ENCODE peak calls at places on chromosomes 3 and 15, in six cellular contexts. J is A549, R is H9, S is right cardiac atrium, N is colonic mucosa, P is adrenal gland. O is an unnamed sample.

GRCh38 chr3:119555929-119556328 is 3.5 kb downstream of the CD80 start:
- DNase-seq in J (no peak), S (no peak), P (no peak), N (no peak), R (no peak), O (no peak)

GRCh38 chr15:27238209-27238608 is 267.2 kb downstream of the GABRG3 start:
- DNase-seq in P (no peak), N (no peak), S (no peak), J (no peak), R (peak; percentile 71), O (no peak)

GRCh38 chr3:81788650-81789049 is 27.2 kb upstream of the GBE1 start:
- DNase-seq in N (no peak), J (no peak), S (no peak), R (no peak), P (no peak), O (no peak)

GRCh38 chr3:29227307-29227706 is 53.6 kb upstream of the RBMS3 start:
- DNase-seq in N (no peak), P (no peak), S (no peak), J (no peak), R (no peak), O (no peak)

GRCh38 chr3:66693461-66693912 is 192.7 kb upstream of the LRIG1 start:
- DNase-seq in R (no peak), S (peak; percentile 58), J (no peak), N (peak; percentile 41), P (peak; percentile 22), O (peak; percentile 25)

GRCh38 chr3:108471346-108471935 is 39.0 kb downstream of the MYH15 start:
- DNase-seq in N (no peak), R (no peak), S (no peak), P (no peak), J (no peak), O (no peak)

GRCh38 chr15:64092075-64092820 is 1.4 kb downstream of the CIAO2A start:
- DNase-seq in P (no peak), S (no peak), J (no peak), R (no peak), N (no peak), O (no peak)

GRCh38 chr15:80436511-80437307 is 32.5 kb downstream of the ARNT2 start:
- DNase-seq in J (peak; percentile 89), S (no peak), P (no peak), R (no peak), N (no peak), O (no peak)

GRCh38 chr15:35724626-35725025 is 178.7 kb upstream of the DPH6 start:
- DNase-seq in P (no peak), N (no peak), R (no peak), J (no peak), S (no peak), O (no peak)
- H3K4me1 ChIP-seq in P (no peaks in the 10 kb centered on the region), N (no peaks in the 10 kb centered on the region), R (no peaks in the 10 kb centered on the region), J (no peaks in the 10 kb centered on the region), S (no peaks in the 10 kb centered on the region), O (no peaks in the 10 kb centered on the region)

GRCh38 chr3:71468311-71469130 is 115.0 kb downstream of the FOXP1 start:
- DNase-seq in J (no peak), P (no peak), N (no peak), S (peak; percentile 66), R (no peak), O (no peak)
- H3K27ac ChIP-seq in J (no peak overlapping the region), P (no peak overlapping the region), N (no peak overlapping the region), S (no peak overlapping the region), R (no peak overlapping the region), O (peak overlapping the region; percentile 70)

GRCh38 chr3:183211390-183211789 is 41.7 kb upstream of the B3GNT5 start:
- DNase-seq in N (no peak), P (peak; percentile 90), S (peak; percentile 65), R (no peak), J (no peak), O (peak; percentile 23)
- H3K4me1 ChIP-seq in N (no peaks in the 10 kb centered on the region), P (no peaks in the 10 kb centered on the region), S (peaks cover 3% of the 10 kb centered on the region), R (peaks cover 3% of the 10 kb centered on the region), J (no peaks in the 10 kb centered on the region), O (peaks cover 19% of the 10 kb centered on the region)

DNA sequence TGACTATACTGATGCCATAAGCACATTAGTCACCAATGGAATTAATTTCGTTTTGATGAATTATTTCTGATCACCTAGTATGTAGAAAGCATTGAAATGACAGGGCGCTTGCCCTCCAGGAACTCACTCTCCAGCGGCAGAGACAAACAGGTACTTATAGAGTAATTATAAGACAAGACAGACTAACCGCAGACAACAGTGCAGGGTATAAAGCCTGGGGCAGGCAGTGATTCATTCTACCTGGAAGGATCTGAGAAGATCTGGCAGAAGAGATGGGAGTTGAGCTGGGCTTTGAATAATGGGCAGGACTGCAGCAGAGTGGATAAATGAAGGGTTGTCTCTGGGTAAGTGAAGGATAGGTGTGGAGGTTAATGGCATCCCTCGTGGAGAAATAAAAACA is 331.8 kb downstream of the FGF12 start:
- DNase-seq in N (no peak), R (no peak), J (no peak), P (no peak), S (no peak), O (no peak)
- H3K27ac ChIP-seq in N (no peak overlapping the region), R (no peak overlapping the region), J (no peak overlapping the region), P (no peak overlapping the region), S (no peak overlapping the region), O (no peak overlapping the region)

DNA sequence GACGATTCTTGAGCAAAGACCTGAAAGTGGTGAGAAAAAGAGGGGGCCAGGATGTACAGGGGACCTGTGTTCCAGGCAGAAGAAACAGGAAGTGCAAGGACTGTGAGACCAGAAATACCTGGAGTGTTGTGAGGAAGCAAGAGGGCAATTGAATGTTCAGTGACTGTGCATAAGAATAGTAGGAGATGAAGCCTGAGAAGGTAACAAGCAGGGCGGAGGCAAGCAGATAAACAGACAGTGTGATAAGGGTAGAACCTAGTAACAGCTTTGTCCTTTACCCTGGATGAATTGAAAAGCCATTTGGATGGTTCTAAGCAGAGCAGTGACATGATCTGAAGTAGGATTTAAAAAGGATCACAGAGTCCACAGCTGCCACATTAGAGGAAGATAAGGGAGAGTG is 4.0 kb upstream of the PLOD2 start:
- DNase-seq in R (no peak), S (no peak), N (peak; percentile 31), P (no peak), J (no peak), O (no peak)
- H3K4me1 ChIP-seq in R (peaks cover 5% of the 10 kb centered on the region), S (peaks cover 1% of the 10 kb centered on the region), N (no peaks in the 10 kb centered on the region), P (peaks cover 13% of the 10 kb centered on the region), J (peaks cover 61% of the 10 kb centered on the region), O (peaks cover 50% of the 10 kb centered on the region)

GRCh38 chr3:189708375-189708774 is 77.2 kb downstream of the TP63 start:
- DNase-seq in N (no peak), S (no peak), P (no peak), R (no peak), J (no peak), O (no peak)
- H3K27ac ChIP-seq in N (no peak overlapping the region), S (no peak overlapping the region), P (no peak overlapping the region), R (no peak overlapping the region), J (no peak overlapping the region), O (no peak overlapping the region)

DNA sequence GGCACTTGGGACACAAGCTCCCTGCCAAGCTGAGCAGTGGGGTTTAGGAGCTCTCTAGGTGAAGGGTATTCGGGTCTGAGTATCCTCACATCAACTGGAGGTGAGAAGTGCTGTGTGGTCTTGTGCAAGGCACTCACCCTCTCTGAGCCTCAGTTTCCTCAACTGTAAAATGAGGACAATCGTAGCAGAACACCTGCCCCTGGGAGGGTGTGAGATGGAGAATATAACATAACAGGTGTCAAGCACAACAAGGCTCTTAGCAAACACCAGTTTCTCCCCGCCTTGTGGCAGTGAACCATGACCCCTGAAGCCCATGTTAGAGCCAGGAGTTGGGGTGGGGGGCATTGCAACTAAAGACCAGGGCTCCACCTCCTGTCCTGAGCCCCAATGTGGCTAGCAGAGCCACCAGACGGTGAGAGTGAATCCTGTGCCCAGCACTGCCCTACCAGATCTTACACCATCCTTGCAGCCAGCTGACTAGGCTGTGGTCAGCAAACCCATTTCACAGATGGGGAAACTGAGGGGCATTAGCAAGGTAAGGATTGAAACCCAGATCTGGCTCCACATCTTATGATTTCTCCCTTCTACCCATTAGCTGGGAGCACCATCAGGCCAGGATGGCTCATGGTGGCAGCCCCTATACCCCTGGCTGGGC is 2.6 kb upstream of the PLXND1 start:
- DNase-seq in P (no peak), R (no peak), J (no peak), S (peak; percentile 25), N (no peak), O (no peak)
- H3K4me1 ChIP-seq in P (peaks cover 17% of the 10 kb centered on the region), R (peaks cover 2% of the 10 kb centered on the region), J (peaks cover 62% of the 10 kb centered on the region), S (peaks cover 11% of the 10 kb centered on the region), N (no peaks in the 10 kb centered on the region), O (peaks cover 90% of the 10 kb centered on the region)

GRCh38 chr3:141326626-141327025 is 41.7 kb upstream of the ZBTB38 start:
- DNase-seq in N (no peak), R (no peak), J (no peak), S (no peak), P (no peak), O (no peak)

GRCh38 chr3:141320399-141321108 is 47.8 kb upstream of the ZBTB38 start:
- DNase-seq in N (no peak), J (no peak), S (no peak), R (no peak), P (no peak), O (no peak)

GRCh38 chr3:141326123-141326522 is 42.2 kb upstream of the ZBTB38 start:
- DNase-seq in P (no peak), N (peak; percentile 85), J (no peak), R (no peak), S (no peak), O (no peak)

GRCh38 chr3:141321109-141321497 is 47.2 kb upstream of the ZBTB38 start:
- DNase-seq in S (no peak), N (no peak), R (no peak), P (no peak), J (no peak), O (no peak)

DNA sequence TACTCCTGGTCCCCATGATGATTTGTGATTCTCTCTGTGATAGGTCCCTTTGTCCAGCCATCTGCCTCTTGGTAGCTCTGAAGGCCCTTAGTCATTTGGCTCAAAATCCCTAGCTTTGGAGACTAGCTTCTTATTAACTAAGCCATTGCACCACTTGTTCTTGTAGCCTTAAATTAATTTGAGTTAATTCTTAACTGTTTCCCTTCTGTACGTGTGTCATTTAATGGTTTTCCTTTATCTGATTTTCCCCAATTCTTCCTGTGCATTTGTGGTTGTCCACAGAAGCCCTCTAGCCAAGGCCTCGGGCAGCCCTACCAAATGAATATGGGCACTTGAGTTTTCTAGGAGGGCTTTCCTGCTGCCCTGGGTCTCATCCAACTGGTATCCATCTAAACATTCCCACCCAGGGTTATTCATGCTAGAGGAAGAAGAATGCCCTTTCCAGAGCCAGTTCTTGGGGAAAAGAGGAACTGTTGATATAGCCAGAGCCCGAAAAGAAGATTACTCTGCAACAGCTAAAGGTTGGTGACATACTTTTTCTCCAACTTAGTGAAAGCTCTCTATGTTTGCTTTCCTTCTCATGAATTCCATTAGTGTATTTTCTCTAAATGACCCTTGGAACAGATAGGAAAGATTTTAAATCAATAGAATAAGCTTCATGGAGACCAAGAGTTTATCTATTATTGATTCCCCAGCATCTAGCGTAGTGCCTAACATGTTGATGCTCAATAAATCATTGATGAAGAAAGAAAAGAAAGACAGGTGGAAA is 44.2 kb upstream of the ZBTB38 start:
- DNase-seq in P (no peak), N (no peak), R (no peak), J (no peak), S (no peak), O (no peak)
- H3K27ac ChIP-seq in P (no peak overlapping the region), N (peak overlapping the region; percentile 82), R (no peak overlapping the region), J (peak overlapping the region; percentile 94), S (no peak overlapping the region), O (no peak overlapping the region)

DNA sequence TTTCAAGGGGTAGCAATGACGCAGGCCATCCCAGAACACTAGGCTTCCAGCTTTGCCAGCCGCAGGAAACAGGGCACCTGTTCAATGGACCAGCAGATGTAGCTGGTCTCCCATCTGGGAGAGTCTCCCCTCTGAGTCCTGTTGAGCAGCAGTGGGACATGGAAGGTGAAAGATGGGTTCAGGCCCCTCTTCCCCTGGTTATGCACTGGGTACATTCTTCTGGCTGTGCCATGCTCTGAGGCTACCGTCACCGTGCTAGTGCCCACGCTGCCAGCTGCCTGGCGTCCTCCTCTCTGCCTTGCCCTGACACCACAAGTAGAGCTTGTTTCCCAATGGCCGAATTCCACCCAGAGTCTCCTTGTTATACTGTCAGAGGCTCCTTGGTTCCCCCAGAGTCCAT is 63.1 kb downstream of the TLE3 start:
- DNase-seq in S (no peak), N (no peak), R (no peak), P (no peak), J (no peak), O (no peak)
- H3K4me1 ChIP-seq in S (no peaks in the 10 kb centered on the region), N (no peaks in the 10 kb centered on the region), R (no peaks in the 10 kb centered on the region), P (peaks cover 5% of the 10 kb centered on the region), J (no peaks in the 10 kb centered on the region), O (peaks cover 8% of the 10 kb centered on the region)

O was measured in left ventricle myocardium inferior.